ENCODE peak calls at places on chromosomes 12 and 14, in ten cellular contexts. One of them, this sample, is unnamed.

GRCh38 chr14:42014301-42014700 is 407.6 kb downstream of the LRFN5 start:
- DNase-seq in left ventricle myocardium inferior: no peak
- DNase-seq in endothelial cell of umbilical vein: no peak
- DNase-seq in hepatocyte: no peak
- DNase-seq in psoas muscle: no peak
- DNase-seq in heart left ventricle: no peak
- DNase-seq in tibial nerve: no peak
- DNase-seq in MM.1S: no peak
- DNase-seq in dorsolateral prefrontal cortex: no peak
- DNase-seq in right atrium auricular region: no peak
- DNase-seq in this sample: no peak

GRCh38 chr12:45708901-45709300 is 20.6 kb upstream of the ARID2 start:
- DNase-seq in left ventricle myocardium inferior: no peak
- DNase-seq in psoas muscle: no peak
- DNase-seq in endothelial cell of umbilical vein: no peak
- DNase-seq in tibial nerve: no peak
- DNase-seq in dorsolateral prefrontal cortex: no peak
- DNase-seq in right atrium auricular region: no peak
- DNase-seq in MM.1S: no peak
- DNase-seq in heart left ventricle: no peak
- DNase-seq in hepatocyte: no peak
- DNase-seq in this sample: no peak

GRCh38 chr14:72546359-72547035 is 347.4 kb downstream of the DPF3 start:
- DNase-seq in psoas muscle: no peak
- DNase-seq in heart left ventricle: no peak
- DNase-seq in endothelial cell of umbilical vein: no peak
- DNase-seq in left ventricle myocardium inferior: no peak
- DNase-seq in right atrium auricular region: no peak
- DNase-seq in hepatocyte: no peak
- DNase-seq in MM.1S: no peak
- DNase-seq in tibial nerve: no peak
- DNase-seq in dorsolateral prefrontal cortex: no peak
- DNase-seq in this sample: no peak

GRCh38 chr12:14910090-14910915 is 24.6 kb upstream of the MGP start:
- DNase-seq in right atrium auricular region: no peak
- DNase-seq in psoas muscle: no peak
- DNase-seq in left ventricle myocardium inferior: no peak
- DNase-seq in endothelial cell of umbilical vein: peak; percentile 87
- DNase-seq in heart left ventricle: no peak
- DNase-seq in hepatocyte: no peak
- DNase-seq in tibial nerve: no peak
- DNase-seq in dorsolateral prefrontal cortex: no peak
- DNase-seq in MM.1S: no peak
- DNase-seq in this sample: no peak

GRCh38 chr14:59303216-59303615 is 114.7 kb downstream of the DAAM1 start:
- DNase-seq in dorsolateral prefrontal cortex: no peak
- DNase-seq in right atrium auricular region: no peak
- DNase-seq in endothelial cell of umbilical vein: no peak
- DNase-seq in tibial nerve: no peak
- DNase-seq in MM.1S: no peak
- DNase-seq in left ventricle myocardium inferior: no peak
- DNase-seq in psoas muscle: no peak
- DNase-seq in heart left ventricle: no peak
- DNase-seq in hepatocyte: no peak
- DNase-seq in this sample: no peak

GRCh38 chr14:51963164-51963733 is 26.1 kb upstream of the RTRAF start:
- DNase-seq in right atrium auricular region: no peak
- DNase-seq in psoas muscle: no peak
- DNase-seq in tibial nerve: no peak
- DNase-seq in endothelial cell of umbilical vein: peak; percentile 64
- DNase-seq in MM.1S: no peak
- DNase-seq in heart left ventricle: no peak
- DNase-seq in hepatocyte: no peak
- DNase-seq in dorsolateral prefrontal cortex: no peak
- DNase-seq in left ventricle myocardium inferior: no peak
- DNase-seq in this sample: no peak

GRCh38 chr14:54446201-54446693 is 5.1 kb upstream of the CNIH1 start:
- DNase-seq in hepatocyte: peak; percentile 18
- DNase-seq in MM.1S: no peak
- DNase-seq in endothelial cell of umbilical vein: no peak
- DNase-seq in right atrium auricular region: no peak
- DNase-seq in psoas muscle: no peak
- DNase-seq in dorsolateral prefrontal cortex: peak; percentile 40
- DNase-seq in tibial nerve: no peak
- DNase-seq in heart left ventricle: no peak
- DNase-seq in left ventricle myocardium inferior: no peak
- DNase-seq in this sample: peak; percentile 75

GRCh38 chr12:56098592-56098991 is 5.8 kb upstream of the PA2G4 start:
- DNase-seq in right atrium auricular region: no peak
- DNase-seq in left ventricle myocardium inferior: no peak
- DNase-seq in heart left ventricle: no peak
- DNase-seq in hepatocyte: no peak
- DNase-seq in dorsolateral prefrontal cortex: no peak
- DNase-seq in MM.1S: no peak
- DNase-seq in endothelial cell of umbilical vein: no peak
- DNase-seq in tibial nerve: no peak
- DNase-seq in psoas muscle: no peak
- DNase-seq in this sample: no peak

GRCh38 chr12:79400481-79400880 is 290.3 kb downstream of the PAWR start:
- DNase-seq in MM.1S: no peak
- DNase-seq in left ventricle myocardium inferior: no peak
- DNase-seq in dorsolateral prefrontal cortex: no peak
- DNase-seq in heart left ventricle: no peak
- DNase-seq in tibial nerve: no peak
- DNase-seq in right atrium auricular region: no peak
- DNase-seq in endothelial cell of umbilical vein: no peak
- DNase-seq in hepatocyte: no peak
- DNase-seq in psoas muscle: no peak
- DNase-seq in this sample: no peak

GRCh38 chr12:50728417-50728816 is 35.5 kb upstream of the ATF1 start:
- DNase-seq in psoas muscle: no peak
- DNase-seq in right atrium auricular region: no peak
- DNase-seq in MM.1S: no peak
- DNase-seq in tibial nerve: no peak
- DNase-seq in heart left ventricle: no peak
- DNase-seq in hepatocyte: no peak
- DNase-seq in dorsolateral prefrontal cortex: no peak
- DNase-seq in endothelial cell of umbilical vein: no peak
- DNase-seq in left ventricle myocardium inferior: no peak
- DNase-seq in this sample: no peak

DNA sequence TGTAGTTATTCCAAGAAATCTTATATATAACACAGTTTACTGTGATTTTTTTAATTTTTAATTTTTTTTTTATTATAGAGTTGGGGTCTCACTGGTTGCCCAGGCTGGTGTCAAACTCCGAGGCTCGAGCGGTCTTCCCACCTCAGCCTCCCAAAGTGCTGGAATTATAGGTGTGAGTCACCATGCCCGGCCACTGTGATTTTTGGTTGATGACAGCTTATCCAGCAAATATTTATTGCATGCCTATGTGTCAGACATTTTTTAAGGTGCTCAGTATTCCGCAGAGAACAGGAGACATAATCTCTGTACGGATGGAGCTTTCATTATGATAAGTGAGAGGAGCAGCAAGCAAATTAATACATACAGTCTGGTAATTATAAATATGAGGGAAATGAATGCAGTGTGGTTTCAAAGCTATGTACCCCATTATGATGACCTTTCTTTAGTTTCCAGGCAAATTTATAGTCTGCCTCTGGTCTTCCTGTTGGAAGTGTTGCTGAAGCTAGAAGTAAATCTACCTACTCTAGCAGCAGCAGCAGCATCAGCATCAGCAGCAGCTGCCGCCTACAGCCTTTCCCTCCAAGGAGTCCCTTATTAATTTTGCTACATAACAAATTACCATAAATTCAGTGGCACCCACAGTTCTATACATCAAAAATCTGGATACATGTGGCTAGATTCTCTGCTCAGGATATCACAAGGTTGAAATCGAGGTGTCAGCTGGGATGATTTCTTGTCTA is 32.3 kb downstream of the FRS2 start:
- DNase-seq in dorsolateral prefrontal cortex: no peak
- DNase-seq in MM.1S: no peak
- DNase-seq in endothelial cell of umbilical vein: no peak
- DNase-seq in right atrium auricular region: no peak
- DNase-seq in psoas muscle: no peak
- DNase-seq in tibial nerve: no peak
- DNase-seq in hepatocyte: no peak
- DNase-seq in left ventricle myocardium inferior: no peak
- DNase-seq in heart left ventricle: no peak
- DNase-seq in this sample: no peak
- H3K27ac ChIP-seq in dorsolateral prefrontal cortex: no peak overlapping the region
- H3K27ac ChIP-seq in MM.1S: no peak overlapping the region
- H3K27ac ChIP-seq in endothelial cell of umbilical vein: no peak overlapping the region
- H3K27ac ChIP-seq in right atrium auricular region: no peak overlapping the region
- H3K27ac ChIP-seq in psoas muscle: no peak overlapping the region
- H3K27ac ChIP-seq in tibial nerve: no peak overlapping the region
- H3K27ac ChIP-seq in hepatocyte: no peak overlapping the region
- H3K27ac ChIP-seq in left ventricle myocardium inferior: no peak overlapping the region
- H3K27ac ChIP-seq in heart left ventricle: no peak overlapping the region
- H3K27ac ChIP-seq in this sample: no peak overlapping the region

GRCh38 chr14:75126679-75127473 is at the start of gene NEK9:
- DNase-seq in psoas muscle: peak; percentile 92
- DNase-seq in dorsolateral prefrontal cortex: peak; percentile 91
- DNase-seq in right atrium auricular region: peak; percentile 91
- DNase-seq in endothelial cell of umbilical vein: peak; percentile 89
- DNase-seq in heart left ventricle: peak; percentile 93
- DNase-seq in tibial nerve: peak; percentile 91
- DNase-seq in MM.1S: peak; percentile 71
- DNase-seq in hepatocyte: peak; percentile 70
- DNase-seq in left ventricle myocardium inferior: peak; percentile 93
- DNase-seq in this sample: peak; percentile 92

GRCh38 chr14:75127903-75128595 is 1.2 kb upstream of the NEK9 start:
- DNase-seq in left ventricle myocardium inferior: no peak
- DNase-seq in MM.1S: no peak
- DNase-seq in psoas muscle: no peak
- DNase-seq in dorsolateral prefrontal cortex: no peak
- DNase-seq in endothelial cell of umbilical vein: peak; percentile 80
- DNase-seq in heart left ventricle: no peak
- DNase-seq in tibial nerve: no peak
- DNase-seq in hepatocyte: no peak
- DNase-seq in right atrium auricular region: no peak
- DNase-seq in this sample: no peak

GRCh38 chr14:75123991-75124390 is 2.9 kb downstream of the NEK9 start:
- DNase-seq in tibial nerve: no peak
- DNase-seq in psoas muscle: no peak
- DNase-seq in left ventricle myocardium inferior: no peak
- DNase-seq in dorsolateral prefrontal cortex: no peak
- DNase-seq in right atrium auricular region: peak; percentile 73
- DNase-seq in heart left ventricle: no peak
- DNase-seq in hepatocyte: peak; percentile 12
- DNase-seq in endothelial cell of umbilical vein: peak; percentile 90
- DNase-seq in MM.1S: no peak
- DNase-seq in this sample: no peak

GRCh38 chr14:75126121-75126544 is 715 bp downstream of the NEK9 start:
- DNase-seq in left ventricle myocardium inferior: no peak
- DNase-seq in right atrium auricular region: no peak
- DNase-seq in heart left ventricle: no peak
- DNase-seq in dorsolateral prefrontal cortex: no peak
- DNase-seq in hepatocyte: no peak
- DNase-seq in endothelial cell of umbilical vein: peak; percentile 33
- DNase-seq in MM.1S: no peak
- DNase-seq in tibial nerve: no peak
- DNase-seq in psoas muscle: no peak
- DNase-seq in this sample: no peak

DNA sequence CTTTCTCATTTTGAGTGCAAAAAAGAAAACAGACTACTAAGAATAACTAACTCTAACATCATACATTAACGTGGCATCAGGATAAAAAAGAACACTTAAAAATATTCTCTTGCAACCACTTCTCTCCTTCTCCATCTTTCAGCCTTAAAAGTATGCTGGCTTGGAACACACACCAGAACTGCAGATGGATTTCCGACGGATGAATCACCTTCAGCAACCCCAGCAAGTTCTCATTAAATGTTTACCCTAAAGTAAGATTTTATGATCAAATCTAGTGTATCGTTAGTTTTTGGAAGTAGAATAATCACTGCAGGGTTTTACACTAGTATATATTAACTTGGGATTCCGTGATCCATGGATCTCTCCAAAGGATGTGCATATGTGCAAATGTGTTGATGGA is 1.2 kb downstream of the NEK9 start:
- DNase-seq in MM.1S: no peak
- DNase-seq in heart left ventricle: no peak
- DNase-seq in left ventricle myocardium inferior: no peak
- DNase-seq in hepatocyte: no peak
- DNase-seq in psoas muscle: no peak
- DNase-seq in dorsolateral prefrontal cortex: no peak
- DNase-seq in tibial nerve: no peak
- DNase-seq in right atrium auricular region: no peak
- DNase-seq in endothelial cell of umbilical vein: peak; percentile 60
- DNase-seq in this sample: no peak
- H3K4me3 ChIP-seq in MM.1S: peak overlapping the region; percentile 76
- H3K4me3 ChIP-seq in heart left ventricle: peak overlapping the region; percentile 87
- H3K4me3 ChIP-seq in left ventricle myocardium inferior: peak overlapping the region; percentile 82
- H3K4me3 ChIP-seq in hepatocyte: no peak overlapping the region
- H3K4me3 ChIP-seq in psoas muscle: peak overlapping the region; percentile 83
- H3K4me3 ChIP-seq in dorsolateral prefrontal cortex: peak overlapping the region; percentile 73
- H3K4me3 ChIP-seq in tibial nerve: peak overlapping the region; percentile 77
- H3K4me3 ChIP-seq in right atrium auricular region: no peak overlapping the region
- H3K4me3 ChIP-seq in endothelial cell of umbilical vein: peak overlapping the region; percentile 69
- H3K4me3 ChIP-seq in this sample: no peak overlapping the region

GRCh38 chr14:100409016-100409385 is 85.9 kb downstream of the SLC25A47 start:
- DNase-seq in endothelial cell of umbilical vein: no peak
- DNase-seq in MM.1S: no peak
- DNase-seq in hepatocyte: no peak
- DNase-seq in tibial nerve: no peak
- DNase-seq in psoas muscle: no peak
- DNase-seq in dorsolateral prefrontal cortex: no peak
- DNase-seq in right atrium auricular region: no peak
- DNase-seq in left ventricle myocardium inferior: no peak
- DNase-seq in heart left ventricle: no peak
- DNase-seq in this sample: no peak
- H3K27ac ChIP-seq in endothelial cell of umbilical vein: no peak overlapping the region
- H3K27ac ChIP-seq in MM.1S: no peak overlapping the region
- H3K27ac ChIP-seq in hepatocyte: peak overlapping the region; percentile 76
- H3K27ac ChIP-seq in tibial nerve: no peak overlapping the region
- H3K27ac ChIP-seq in psoas muscle: no peak overlapping the region
- H3K27ac ChIP-seq in dorsolateral prefrontal cortex: no peak overlapping the region
- H3K27ac ChIP-seq in right atrium auricular region: no peak overlapping the region
- H3K27ac ChIP-seq in left ventricle myocardium inferior: no peak overlapping the region
- H3K27ac ChIP-seq in heart left ventricle: no peak overlapping the region
- H3K27ac ChIP-seq in this sample: no peak overlapping the region

GRCh38 chr14:101945171-101945570 is 19.2 kb upstream of the DYNC1H1 start:
- DNase-seq in hepatocyte: no peak
- DNase-seq in heart left ventricle: no peak
- DNase-seq in left ventricle myocardium inferior: no peak
- DNase-seq in MM.1S: no peak
- DNase-seq in dorsolateral prefrontal cortex: no peak
- DNase-seq in endothelial cell of umbilical vein: no peak
- DNase-seq in psoas muscle: no peak
- DNase-seq in tibial nerve: no peak
- DNase-seq in right atrium auricular region: no peak
- DNase-seq in this sample: no peak
- H3K4me3 ChIP-seq in hepatocyte: no peak overlapping the region
- H3K4me3 ChIP-seq in heart left ventricle: no peak overlapping the region
- H3K4me3 ChIP-seq in left ventricle myocardium inferior: no peak overlapping the region
- H3K4me3 ChIP-seq in MM.1S: no peak overlapping the region
- H3K4me3 ChIP-seq in dorsolateral prefrontal cortex: no peak overlapping the region
- H3K4me3 ChIP-seq in endothelial cell of umbilical vein: no peak overlapping the region
- H3K4me3 ChIP-seq in psoas muscle: no peak overlapping the region
- H3K4me3 ChIP-seq in tibial nerve: no peak overlapping the region
- H3K4me3 ChIP-seq in right atrium auricular region: no peak overlapping the region
- H3K4me3 ChIP-seq in this sample: no peak overlapping the region

GRCh38 chr12:3945671-3946070 is 72.5 kb upstream of the PARP11 start:
- DNase-seq in hepatocyte: no peak
- DNase-seq in tibial nerve: no peak
- DNase-seq in MM.1S: no peak
- DNase-seq in dorsolateral prefrontal cortex: no peak
- DNase-seq in left ventricle myocardium inferior: no peak
- DNase-seq in heart left ventricle: no peak
- DNase-seq in psoas muscle: no peak
- DNase-seq in endothelial cell of umbilical vein: no peak
- DNase-seq in right atrium auricular region: no peak
- DNase-seq in this sample: no peak
- H3K27ac ChIP-seq in hepatocyte: no peak overlapping the region
- H3K27ac ChIP-seq in tibial nerve: no peak overlapping the region
- H3K27ac ChIP-seq in MM.1S: no peak overlapping the region
- H3K27ac ChIP-seq in dorsolateral prefrontal cortex: no peak overlapping the region
- H3K27ac ChIP-seq in left ventricle myocardium inferior: no peak overlapping the region
- H3K27ac ChIP-seq in heart left ventricle: no peak overlapping the region
- H3K27ac ChIP-seq in psoas muscle: no peak overlapping the region
- H3K27ac ChIP-seq in endothelial cell of umbilical vein: no peak overlapping the region
- H3K27ac ChIP-seq in right atrium auricular region: no peak overlapping the region
- H3K27ac ChIP-seq in this sample: no peak overlapping the region

This sample was measured in colonic mucosa.